ENCODE peak calls at places on chromosome 3, in four cellular contexts. P is GM23338, J is K562, L is Panc1. N is an unnamed sample.

GRCh38 chr3:171980578-171981270 is 58.7 kb upstream of the FNDC3B start:
- DNase-seq in J (no peak), L (no peak), P (no peak), N (peak)

GRCh38 chr3:103690536-103690935 is 1255.7 kb downstream of the ZPLD1 start:
- DNase-seq in J (no peak), L (no peak), P (peak), N (no peak)

GRCh38 chr3:152458023-152458724 is 189.4 kb downstream of the MBNL1 start:
- DNase-seq in J (no peak), P (no peak), L (no peak), N (no peak)

GRCh38 chr3:51943451-51944391 is 1.6 kb downstream of the PARP3 start:
- DNase-seq in J (no peak), P (no peak), L (no peak), N (no peak)

GRCh38 chr3:143970773-143971366 is 753 bp upstream of the DIPK2A start:
- DNase-seq in J (peak), L (no peak), P (peak), N (no peak)

GRCh38 chr3:153426344-153426743 is 264.3 kb downstream of the RAP2B start:
- DNase-seq in J (no peak), P (no peak), L (no peak), N (no peak)

GRCh38 chr3:172153335-172153861 is 114.0 kb downstream of the FNDC3B start:
- DNase-seq in J (no peak), L (peak), P (no peak), N (no peak)

GRCh38 chr3:140092883-140093536 is 158.0 kb downstream of the CLSTN2 start:
- DNase-seq in J (peak), P (peak), L (no peak), N (no peak)

GRCh38 chr3:71813704-71814103 is 28.8 kb upstream of the PROK2 start:
- DNase-seq in P (no peak), J (no peak), L (no peak), N (peak)

GRCh38 chr3:77370413-77370812 is 330.5 kb downstream of the ROBO2 start:
- DNase-seq in J (no peak), P (no peak), L (no peak), N (no peak)

GRCh38 chr3:49276475-49277356 is at the start of gene C3orf62:
- DNase-seq in P (peak), J (no peak), L (no peak), N (no peak)
- TF ChIP-seq POLR2AphosphoS5 in P (peak), J (peak), L (peak), N (peak)

GRCh38 chr3:73409405-73409804 is 215.3 kb downstream of the PDZRN3 start:
- DNase-seq in J (no peak), P (no peak), L (no peak), N (no peak)

GRCh38 chr3:73411545-73411944 is 213.2 kb downstream of the PDZRN3 start:
- DNase-seq in L (no peak), P (no peak), J (no peak), N (no peak)

GRCh38 chr3:73412020-73412419 is 212.7 kb downstream of the PDZRN3 start:
- DNase-seq in J (no peak), P (no peak), L (no peak), N (no peak)

GRCh38 chr3:73415118-73415517 is 209.6 kb downstream of the PDZRN3 start:
- DNase-seq in J (no peak), P (no peak), L (no peak), N (no peak)

DNA sequence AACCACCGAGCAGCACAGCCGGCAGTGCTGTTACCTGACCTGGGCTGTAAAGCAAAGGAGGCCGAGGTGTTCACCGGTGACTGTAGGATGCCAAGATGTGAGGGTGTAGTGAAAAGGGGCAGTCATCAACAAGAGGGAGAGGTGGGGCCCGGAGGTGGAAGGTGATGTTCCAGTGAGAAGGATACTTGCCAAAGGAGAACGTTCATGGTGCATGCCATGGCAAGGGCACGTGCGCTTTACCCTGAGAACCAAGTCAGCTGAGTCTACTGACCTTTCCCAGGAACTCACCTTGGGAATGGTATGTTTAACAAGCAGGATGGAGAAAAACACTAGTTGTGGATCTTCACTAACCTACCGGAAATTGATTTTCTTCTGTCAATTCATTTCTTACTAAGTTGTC is 211.1 kb downstream of the PDZRN3 start:
- DNase-seq in P (no peak), J (no peak), L (no peak), N (no peak)
- H3K4me3 ChIP-seq in P (no peak), J (no peak), L (no peak), N (no peak)

GRCh38 chr3:58520403-58520784 is 16.6 kb downstream of the ACOX2 start:
- DNase-seq in L (no peak), J (peak), P (no peak), N (no peak)

GRCh38 chr3:58521002-58521670 is 15.9 kb downstream of the ACOX2 start:
- DNase-seq in J (peak), P (no peak), L (no peak), N (no peak)

GRCh38 chr3:58518304-58518789 is 18.6 kb downstream of the ACOX2 start:
- DNase-seq in J (no peak), L (no peak), P (no peak), N (no peak)

GRCh38 chr3:58521917-58522680 is 14.9 kb downstream of the ACOX2 start:
- DNase-seq in J (no peak), P (peak), L (no peak), N (no peak)

DNA sequence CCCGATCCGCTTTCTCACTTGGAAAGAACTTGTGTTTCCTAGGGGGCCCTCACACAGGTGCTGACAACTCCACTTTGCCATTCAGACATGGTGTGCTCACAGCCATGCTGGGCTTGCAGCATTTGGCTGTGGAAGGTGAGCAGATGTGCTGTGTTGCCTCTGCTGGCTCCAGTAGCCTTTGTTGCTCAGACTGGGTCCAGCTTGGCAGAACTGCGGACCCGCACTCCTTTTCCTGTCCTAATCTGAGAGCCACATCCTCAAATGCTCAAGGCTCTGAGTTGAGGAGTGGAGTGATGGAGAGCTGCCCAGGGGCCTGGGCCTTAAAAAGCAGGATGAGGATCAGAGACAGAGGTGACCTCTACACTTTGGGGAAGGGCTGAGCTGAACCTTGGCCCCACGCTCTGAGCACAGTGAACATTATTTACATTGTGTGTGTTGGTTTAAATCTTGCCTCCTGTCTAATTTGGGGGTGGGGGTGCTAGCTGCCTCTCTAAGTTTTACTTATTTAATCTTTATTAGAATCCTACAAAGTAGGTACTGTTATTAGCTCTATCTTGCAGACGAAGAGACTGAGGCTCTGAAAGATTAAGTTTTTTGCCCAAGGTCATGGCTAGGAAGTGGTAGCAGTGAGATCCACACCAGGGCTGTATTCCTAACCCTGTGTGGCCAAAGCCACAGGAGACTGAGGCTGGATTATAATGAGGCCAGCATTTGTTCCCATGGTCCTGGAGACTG is 17.2 kb downstream of the ACOX2 start:
- DNase-seq in J (no peak), P (no peak), L (no peak), N (no peak)
- TF ChIP-seq REST in J (no peak), P (no peak), L (no peak), N (no peak)

GRCh38 chr3:181712505-181713299 is 977 bp downstream of the SOX2 start:
- DNase-seq in L (no peak), P (no peak), J (no peak), N (no peak)
- TF ChIP-seq POLR2AphosphoS5 in L (no peak), P (no peak), J (no peak), N (no peak)

DNA sequence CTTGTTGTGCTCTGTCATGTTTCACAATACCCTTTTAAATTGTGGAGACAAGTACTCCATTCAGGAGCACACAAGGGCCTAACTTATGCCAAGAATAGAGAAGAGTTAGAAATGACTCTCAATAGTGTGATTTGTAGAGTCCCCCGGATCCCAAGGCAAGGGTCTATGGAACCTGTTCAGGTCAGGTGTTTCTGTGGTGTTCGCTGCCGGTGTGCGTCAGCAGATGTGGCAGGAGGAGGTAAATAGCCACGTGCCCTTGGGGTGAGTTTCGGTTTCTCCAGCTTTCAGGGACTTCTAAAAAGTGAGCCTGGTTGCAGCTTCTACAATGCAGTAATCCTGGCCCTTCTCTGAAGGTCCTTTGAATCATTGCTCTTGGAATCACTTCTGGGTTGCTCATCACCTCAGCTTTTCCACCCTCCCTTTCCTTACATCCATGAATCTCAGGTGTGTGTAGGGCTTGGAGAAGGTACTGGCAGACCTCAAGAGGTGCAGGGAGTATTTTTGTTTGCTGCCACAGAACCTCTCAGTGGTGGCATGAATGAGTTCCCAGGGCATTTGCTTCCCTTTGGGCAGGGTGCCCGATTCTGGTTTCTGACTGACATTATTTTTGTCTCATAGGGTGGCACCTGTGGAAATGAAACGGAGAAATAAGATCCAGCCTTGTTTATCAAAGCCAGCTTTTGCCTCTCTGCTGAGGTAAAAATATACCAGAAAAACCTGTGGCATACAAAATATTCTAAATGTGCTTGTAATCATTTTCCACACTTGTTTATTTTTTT is 7.3 kb downstream of the ST3GAL6 start:
- DNase-seq in P (no peak), L (no peak), J (no peak), N (no peak)
- H3K4me3 ChIP-seq in P (no peak), L (no peak), J (no peak), N (no peak)

DNA sequence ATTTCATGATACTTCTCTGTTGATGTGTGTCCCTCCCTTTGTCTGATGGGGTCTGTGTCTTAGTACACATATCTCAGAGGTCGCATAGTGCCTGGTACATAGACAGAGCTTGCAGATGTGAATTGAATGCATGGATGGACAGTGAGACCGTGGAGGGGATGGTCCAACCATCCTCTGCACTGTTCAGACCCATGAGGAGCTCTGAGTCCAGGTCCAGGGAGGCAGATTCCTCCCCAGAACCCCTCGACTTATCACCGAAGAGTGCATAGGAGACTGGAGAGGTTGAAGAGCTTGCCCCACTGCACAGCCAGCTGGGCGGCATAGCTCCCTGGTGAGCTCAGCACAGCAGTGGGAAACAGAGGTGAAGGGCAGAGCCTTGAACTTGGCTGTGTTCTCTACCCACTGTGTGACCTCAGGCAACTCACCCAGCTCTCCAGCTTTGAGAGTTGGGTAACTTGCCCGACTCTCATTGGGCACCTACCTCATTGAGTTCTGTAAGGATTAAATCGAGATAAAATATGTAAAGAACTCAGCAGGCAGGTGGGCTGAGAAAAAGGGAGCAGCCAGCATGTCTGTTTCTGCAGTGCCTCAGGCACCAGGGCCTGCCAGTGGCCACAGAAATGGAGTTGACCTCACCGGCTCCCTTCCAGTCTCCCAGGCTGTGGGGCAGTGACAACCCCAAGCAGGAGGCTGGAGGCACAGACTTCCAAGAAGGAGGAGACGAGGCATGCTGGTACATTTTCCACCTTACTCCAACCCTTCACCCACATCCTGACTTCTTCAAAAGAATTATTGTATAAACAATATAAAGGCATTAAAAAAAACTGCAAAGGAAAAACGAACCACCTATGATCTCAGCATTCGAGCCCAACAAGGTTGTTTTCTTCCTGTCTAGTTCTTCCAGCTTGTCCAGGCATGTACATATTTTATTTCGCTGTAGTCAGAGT is 54.1 kb upstream of the TFRC start:
- DNase-seq in L (no peak), P (no peak), J (no peak), N (no peak)
- TF ChIP-seq REST in L (no peak), P (no peak), J (no peak), N (no peak)

N was measured in HL-60.